ENCODE peak calls at places on chromosomes 7 and 10, in eight cellular contexts. O is lung; F is OCI-LY7; A is CD4-positive, CD25-positive, alpha-beta regulatory T cell; U is H9; H is tibial artery; S is pancreas; Z is CD4-positive, alpha-beta memory T cell. I is an unnamed sample. For H3K4me1, the result is how much of the 10 kb centered on the place peaks cover.

GRCh38 chr10:693506-693905 is 4.0 kb upstream of the DIP2C start:
- DNase-seq in S (no peak), Z (no peak), A (no peak), F (no peak), O (no peak), H (no peak), U (no peak), I (no peak)

GRCh38 chr10:125014086-125014830 is 72.3 kb downstream of the ZRANB1 start:
- DNase-seq in H (no peak), F (no peak), O (no peak), A (no peak), U (no peak), S (no peak), Z (no peak), I (peak)

GRCh38 chr7:95264225-95264927 is 60.0 kb downstream of the PON1 start:
- DNase-seq in O (no peak), Z (no peak), S (no peak), A (no peak), U (no peak), H (no peak), F (no peak), I (no peak)

GRCh38 chr7:10889266-10889898 is 84.3 kb upstream of the PHF14 start:
- DNase-seq in S (peak), O (no peak), Z (peak), H (no peak), F (peak), U (peak), A (peak), I (no peak)

GRCh38 chr10:112721080-112721698 is 228.9 kb upstream of the TCF7L2 start:
- DNase-seq in U (no peak), Z (peak), S (no peak), H (no peak), A (peak), F (no peak), O (no peak), I (no peak)

GRCh38 chr7:32957326-32958045 is at the start of gene FKBP9:
- DNase-seq in S (peak), A (peak), U (peak), O (peak), Z (peak), F (no peak), H (peak), I (peak)

GRCh38 chr10:95502377-95502776 is 58.8 kb downstream of the SORBS1 start:
- DNase-seq in A (no peak), Z (no peak), S (no peak), O (no peak), H (no peak), U (no peak), F (no peak), I (no peak)

GRCh38 chr10:89373916-89374711 is 3.7 kb upstream of the IFIT1B start:
- DNase-seq in H (peak), U (no peak), S (peak), Z (no peak), O (peak), F (no peak), A (no peak), I (peak)

GRCh38 chr7:132800522-132800921 is 224.3 kb upstream of the PLXNA4 start:
- DNase-seq in O (no peak), H (no peak), S (no peak), U (no peak), F (no peak), Z (no peak), A (no peak), I (no peak)

DNA sequence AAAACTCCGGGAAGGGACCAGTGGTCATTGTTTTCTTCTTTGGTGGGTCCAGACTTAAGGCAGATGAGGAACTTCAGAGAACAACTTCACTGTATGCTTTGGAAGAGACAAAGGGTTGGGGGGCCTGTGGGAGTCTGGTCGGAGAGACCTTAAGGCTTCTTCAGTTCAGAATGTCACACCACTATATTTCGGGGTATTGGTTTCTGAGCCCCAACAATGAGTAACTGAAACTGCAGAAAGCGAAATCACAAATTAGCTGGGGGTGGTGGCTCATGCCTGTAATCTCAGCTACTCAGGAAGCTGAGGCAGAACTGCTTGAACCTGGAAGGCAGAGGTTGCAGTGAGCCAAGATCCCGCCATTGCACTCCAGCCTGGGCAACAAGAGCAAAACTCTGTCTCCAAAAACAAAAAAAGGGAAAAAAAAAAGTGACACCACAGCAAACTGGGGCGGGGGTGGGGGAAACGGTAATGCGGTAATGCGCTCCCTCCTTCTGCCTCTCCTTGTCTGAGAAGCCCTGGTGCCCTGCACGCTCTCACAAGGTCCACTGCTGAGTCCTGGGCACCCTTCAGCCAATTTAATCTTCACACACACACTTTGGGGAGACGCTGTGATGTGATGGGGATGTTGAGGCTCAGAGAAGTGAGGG is 2.2 kb upstream of the ADIRF start:
- DNase-seq in O (no peak), U (no peak), F (no peak), H (no peak), Z (no peak), A (peak), S (no peak), I (peak)
- H3K27ac ChIP-seq in O (no peak), U (no peak), F (no peak), H (peak), Z (no peak), A (no peak), S (no peak), I (no peak)

GRCh38 chr10:86362129-86362527 is 4.5 kb downstream of the GRID1 start:
- DNase-seq in S (no peak), O (no peak), Z (no peak), H (peak), A (no peak), U (peak), F (no peak), I (no peak)

GRCh38 chr10:86363833-86364511 is 2.6 kb downstream of the GRID1 start:
- DNase-seq in S (no peak), U (peak), O (no peak), A (no peak), F (peak), H (peak), Z (no peak), I (peak)

GRCh38 chr10:86362566-86363183 is 3.9 kb downstream of the GRID1 start:
- DNase-seq in U (peak), Z (no peak), H (peak), S (no peak), A (no peak), O (no peak), F (no peak), I (peak)

GRCh38 chr10:86364551-86365345 is 1.8 kb downstream of the GRID1 start:
- DNase-seq in F (no peak), O (no peak), A (no peak), S (no peak), Z (no peak), U (peak), H (peak), I (peak)

GRCh38 chr10:86363184-86363832 is 3.3 kb downstream of the GRID1 start:
- DNase-seq in U (peak), S (no peak), F (no peak), Z (no peak), A (no peak), H (peak), O (no peak), I (peak)
- H3K4me1 ChIP-seq in U (under half), S (under half), F (under half), Z (under half), A (under half), H (under half), O (under half), I (under half)

DNA sequence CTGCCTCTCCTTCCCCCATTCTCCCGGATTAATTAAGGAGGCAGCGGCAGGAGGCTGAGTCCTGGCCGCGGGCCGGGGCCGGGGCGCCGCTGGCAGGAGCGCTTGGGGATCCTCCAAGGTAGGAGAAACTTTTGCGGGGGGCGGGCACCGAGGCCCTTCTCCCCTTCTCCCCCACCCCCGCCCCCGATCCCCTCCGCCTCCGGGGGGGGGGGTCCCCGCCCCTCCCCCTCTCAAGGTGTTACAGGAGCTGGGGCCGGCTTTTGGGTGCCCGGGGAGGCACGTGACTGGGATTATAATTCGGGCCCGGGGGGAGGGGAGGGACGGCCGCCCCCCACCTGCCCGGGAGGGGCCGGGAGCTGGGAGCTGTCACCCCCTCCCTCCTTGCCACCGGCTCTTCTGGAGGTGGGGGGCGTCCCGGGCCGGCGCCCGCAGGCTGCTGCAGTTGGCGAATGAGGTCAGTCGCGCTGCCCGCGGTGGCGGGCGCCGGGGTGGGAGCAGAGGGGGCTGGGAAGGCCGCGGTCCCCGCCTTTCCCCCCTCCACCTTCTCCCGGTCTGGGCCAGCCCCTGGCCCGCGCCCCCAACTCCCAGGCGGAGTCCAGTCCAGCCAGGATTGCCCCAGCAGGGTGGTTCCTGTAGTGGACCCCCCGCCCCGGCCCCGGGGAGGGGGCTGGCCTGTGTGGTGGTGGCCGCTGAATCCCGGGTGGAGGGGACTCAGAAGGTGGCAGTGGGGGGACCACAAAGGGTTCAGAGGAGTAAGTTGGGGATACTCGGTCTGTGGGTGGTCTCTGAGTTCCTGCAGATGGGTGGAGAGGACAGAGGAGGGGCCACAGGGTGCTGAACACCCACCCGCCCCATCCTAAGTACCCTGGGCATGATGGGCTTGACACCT is 597 bp downstream of the GTF2IRD1 start:
- DNase-seq in F (no peak), Z (no peak), S (peak), U (no peak), O (no peak), A (no peak), H (no peak), I (no peak)
- H3K27ac ChIP-seq in F (no peak), Z (no peak), S (peak), U (no peak), O (peak), A (no peak), H (peak), I (no peak)

GRCh38 chr7:151719031-151719894 is 157.7 kb downstream of the PRKAG2 start:
- DNase-seq in U (no peak), Z (no peak), O (no peak), A (no peak), H (no peak), S (no peak), F (no peak), I (no peak)

GRCh38 chr7:151721236-151721635 is 155.7 kb downstream of the PRKAG2 start:
- DNase-seq in F (no peak), A (no peak), O (no peak), H (no peak), U (no peak), Z (no peak), S (no peak), I (no peak)

GRCh38 chr7:151720297-151720696 is 156.6 kb downstream of the PRKAG2 start:
- DNase-seq in H (no peak), O (no peak), F (no peak), Z (no peak), U (no peak), S (no peak), A (no peak), I (no peak)

GRCh38 chr7:151721694-151722093 is 155.2 kb downstream of the PRKAG2 start:
- DNase-seq in S (no peak), O (no peak), F (no peak), H (no peak), Z (no peak), U (no peak), A (no peak), I (no peak)

DNA sequence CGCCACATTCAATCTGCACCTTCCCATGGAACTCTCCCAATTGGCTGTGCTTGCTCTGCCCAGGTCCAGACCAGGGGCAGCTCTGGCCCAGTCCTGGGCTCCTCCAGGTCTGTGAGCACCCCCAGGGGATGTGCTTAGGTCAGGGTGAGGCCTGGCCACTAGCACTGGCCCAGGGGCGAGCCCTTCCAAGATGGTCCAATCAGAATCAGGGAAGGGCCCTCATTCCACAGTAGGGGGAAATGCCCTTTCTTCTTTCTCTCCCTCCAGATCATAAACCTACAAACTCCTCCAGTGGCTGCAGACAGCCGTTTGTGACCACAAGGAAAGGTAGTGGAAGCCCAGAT is 157.0 kb downstream of the PRKAG2 start:
- DNase-seq in U (no peak), Z (no peak), O (no peak), H (no peak), F (no peak), S (no peak), A (no peak), I (no peak)
- H3K4me1 ChIP-seq in U (under half), Z (under half), O (under half), H (under half), F (under half), S (under half), A (under half), I (under half)

DNA sequence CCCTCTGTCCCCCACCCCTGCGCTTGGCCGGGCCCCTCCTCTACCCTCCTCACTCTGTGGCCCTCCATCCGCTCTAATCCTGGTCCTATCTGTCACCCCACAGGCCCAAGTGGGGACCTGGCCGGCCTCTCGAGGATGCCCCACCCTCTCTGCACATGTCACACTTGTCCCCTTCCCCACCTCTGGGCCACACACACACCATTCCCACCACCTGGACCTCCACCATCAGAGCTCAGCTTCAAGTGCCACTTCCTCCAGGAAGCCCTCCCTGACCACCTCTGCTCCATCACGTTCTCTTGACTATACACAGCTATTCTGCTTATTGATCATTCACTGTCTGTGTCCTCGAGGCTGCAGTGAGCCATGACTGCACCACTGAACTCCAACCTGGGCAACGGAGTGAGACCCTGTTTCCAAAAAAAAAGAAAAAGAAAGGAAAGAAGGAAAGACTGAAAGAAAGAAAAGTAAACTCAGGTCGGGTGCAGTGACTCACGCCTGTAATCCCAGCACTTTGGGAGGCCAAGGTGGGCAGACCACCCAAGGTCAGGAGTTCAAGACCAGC is 42.3 kb downstream of the TNRC18 start:
- DNase-seq in O (no peak), Z (no peak), A (no peak), U (no peak), F (no peak), S (no peak), H (no peak), I (no peak)
- H3K27ac ChIP-seq in O (no peak), Z (no peak), A (no peak), U (no peak), F (no peak), S (no peak), H (peak), I (no peak)

GRCh38 chr10:67527351-67527750 is 168.6 kb downstream of the CTNNA3 start:
- DNase-seq in F (no peak), O (no peak), U (no peak), Z (no peak), H (no peak), S (no peak), A (no peak), I (no peak)

GRCh38 chr10:67520924-67521520 is 175.0 kb downstream of the CTNNA3 start:
- DNase-seq in S (peak), U (peak), O (no peak), Z (peak), F (peak), A (peak), H (no peak), I (no peak)

GRCh38 chr10:67518756-67519155 is 177.2 kb downstream of the CTNNA3 start:
- DNase-seq in Z (no peak), A (no peak), F (no peak), H (no peak), U (no peak), O (no peak), S (no peak), I (no peak)

GRCh38 chr10:67519434-67519833 is 176.6 kb downstream of the CTNNA3 start:
- DNase-seq in Z (no peak), S (no peak), U (no peak), H (no peak), A (no peak), O (no peak), F (no peak), I (no peak)

DNA sequence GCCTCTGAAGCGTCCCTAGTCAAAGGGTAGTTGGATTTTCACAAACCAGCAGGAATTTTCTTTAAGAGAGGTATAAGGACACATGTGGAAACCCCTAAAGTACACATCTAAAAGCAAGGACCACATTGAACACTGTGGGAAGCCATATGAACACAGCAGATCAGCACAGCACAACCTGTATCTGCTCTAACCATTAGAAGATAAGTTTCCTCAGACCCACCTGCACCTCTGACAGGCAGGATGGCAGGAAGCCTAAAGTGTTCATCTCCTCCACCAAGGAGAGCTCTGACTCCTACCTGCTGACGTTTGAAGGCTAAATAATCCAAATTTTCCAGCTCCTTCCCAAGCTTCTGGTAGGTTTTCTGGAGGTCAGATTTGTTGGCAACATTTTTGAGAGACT is 174.4 kb downstream of the CTNNA3 start:
- DNase-seq in H (no peak), A (no peak), Z (no peak), U (no peak), O (no peak), F (no peak), S (no peak), I (no peak)
- H3K4me1 ChIP-seq in H (under half), A (under half), Z (under half), U (under half), O (under half), F (under half), S (under half), I (under half)

GRCh38 chr7:143068446-143068845 is 16.3 kb downstream of the OR6V1 start:
- DNase-seq in S (no peak), H (no peak), F (no peak), Z (no peak), O (no peak), U (no peak), A (no peak), I (no peak)
- H3K27ac ChIP-seq in S (no peak), H (no peak), F (no peak), Z (no peak), O (no peak), U (no peak), A (no peak), I (no peak)

DNA sequence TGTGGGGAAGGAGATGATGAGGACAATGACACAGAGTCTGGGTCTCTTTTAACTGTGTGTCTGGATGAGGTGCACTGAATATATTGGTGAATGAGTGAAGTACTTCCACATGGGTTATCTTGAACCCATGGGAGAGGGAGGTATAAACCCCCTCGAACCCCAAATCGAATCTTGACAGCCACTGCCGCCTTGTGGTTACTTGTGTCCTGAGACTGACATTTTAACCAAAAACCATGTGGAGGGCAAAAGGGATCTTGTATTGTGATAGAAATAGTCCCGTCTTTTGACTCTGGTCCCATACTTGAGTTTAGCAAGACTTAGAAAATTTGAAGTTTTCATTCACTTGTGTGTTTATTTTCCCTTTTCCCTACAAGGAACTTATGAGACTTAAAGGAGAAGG is 283.3 kb downstream of the PHTF2 start:
- DNase-seq in S (no peak), U (peak), O (no peak), H (no peak), F (no peak), Z (no peak), A (no peak), I (no peak)
- H3K4me1 ChIP-seq in S (under half), U (under half), O (under half), H (under half), F (under half), Z (under half), A (under half), I (under half)

I was measured in aorta.